ENCODE peak calls at places on chromosomes 13 and 19, in nine cellular contexts. E is COR-L47; V is neural crest cell; J is uterus; A is neuronal stem cell; Z is EH; K is NCI-H345; T is naive thymus-derived CD8-positive, alpha-beta T cell; R is HFFc6. S is an unnamed sample.

GRCh38 chr19:58218899-58219298 is 9.8 kb upstream of the ZNF544 start:
- DNase-seq in T (no peak), E (peak), J (no peak), A (no peak), R (no peak), V (no peak), Z (peak), K (no peak), S (no peak)

GRCh38 chr13:59391696-59392095 is 772.0 kb downstream of the DIAPH3 start:
- DNase-seq in A (peak), K (peak), J (peak), T (peak), R (peak), V (peak), Z (peak), E (peak), S (peak)

GRCh38 chr13:97749174-97749573 is 204.3 kb upstream of the IPO5 start:
- DNase-seq in E (no peak), T (no peak), V (no peak), K (no peak), Z (peak), A (no peak), J (no peak), R (no peak), S (no peak)

GRCh38 chr19:21410166-21410565 is 13.2 kb downstream of the ZNF493 start:
- DNase-seq in K (no peak), R (no peak), A (no peak), E (no peak), V (no peak), T (no peak), J (no peak), Z (no peak), S (no peak)

GRCh38 chr13:106533940-106534843 is 1.3 kb downstream of the EFNB2 start:
- DNase-seq in K (peak), V (peak), J (peak), E (peak), R (peak), Z (peak), A (no peak), T (peak), S (peak)

GRCh38 chr13:103067751-103068563 is 1.7 kb upstream of the SLC10A2 start:
- DNase-seq in K (peak), J (no peak), R (no peak), Z (no peak), V (no peak), A (no peak), E (no peak), T (no peak), S (no peak)

GRCh38 chr13:84086847-84087162 is 204.5 kb upstream of the SLITRK1 start:
- DNase-seq in R (no peak), V (no peak), J (no peak), K (no peak), T (no peak), E (no peak), Z (no peak), A (no peak), S (no peak)

GRCh38 chr19:39413903-39414608 is 1.6 kb downstream of the PLEKHG2 start:
- DNase-seq in R (no peak), Z (peak), E (no peak), V (no peak), J (peak), T (no peak), K (peak), A (no peak), S (peak)

GRCh38 chr19:2077833-2078619 is 18.1 kb downstream of the MOB3A start:
- DNase-seq in K (no peak), V (no peak), J (no peak), E (no peak), A (no peak), R (no peak), Z (no peak), T (no peak), S (no peak)

GRCh38 chr13:111043575-111043982 is 71.5 kb upstream of the ARHGEF7 start:
- DNase-seq in J (peak), R (peak), V (no peak), E (no peak), K (no peak), T (no peak), A (no peak), Z (peak), S (peak)

GRCh38 chr19:18292460-18292809 is 11.0 kb upstream of the JUND start:
- DNase-seq in J (no peak), V (peak), K (no peak), T (peak), E (no peak), A (no peak), R (no peak), Z (no peak), S (no peak)

GRCh38 chr19:7257148-7258041 is 36.8 kb downstream of the INSR start:
- DNase-seq in Z (no peak), V (no peak), K (no peak), E (no peak), J (peak), T (no peak), R (peak), A (no peak), S (peak)

GRCh38 chr19:10968527-10969081 is 7.8 kb downstream of the SMARCA4 start:
- DNase-seq in A (no peak), E (no peak), Z (no peak), V (no peak), T (no peak), K (peak), R (no peak), J (no peak), S (no peak)

GRCh38 chr19:44912854-44913253 is 1.6 kb upstream of the APOC1 start:
- DNase-seq in R (no peak), E (no peak), T (no peak), V (no peak), Z (no peak), K (no peak), A (no peak), J (no peak), S (no peak)

GRCh38 chr19:18488838-18489626 is 32.8 kb downstream of the ELL start:
- DNase-seq in J (no peak), E (peak), T (no peak), V (peak), R (no peak), K (peak), A (peak), Z (no peak), S (peak)

GRCh38 chr13:106114981-106115554 is 420.4 kb downstream of the EFNB2 start:
- DNase-seq in A (no peak), K (no peak), V (no peak), J (no peak), Z (peak), E (no peak), T (no peak), R (peak), S (no peak)

GRCh38 chr19:2055871-2056809 is 5.1 kb upstream of the MKNK2 start:
- DNase-seq in V (no peak), A (no peak), Z (peak), K (no peak), E (peak), R (peak), J (peak), T (no peak), S (peak)

GRCh38 chr13:51674276-51674675 is 90.0 kb downstream of the WDFY2 start:
- DNase-seq in E (no peak), V (no peak), R (no peak), A (no peak), J (no peak), T (no peak), K (peak), Z (no peak), S (no peak)

GRCh38 chr13:46332772-46333171 is 54.3 kb downstream of the RUBCNL start:
- DNase-seq in J (no peak), A (no peak), T (no peak), R (no peak), Z (no peak), K (no peak), V (no peak), E (no peak), S (no peak)

GRCh38 chr19:55041627-55042343 is 3.7 kb upstream of the GP6 start:
- DNase-seq in K (no peak), A (no peak), T (peak), V (no peak), Z (no peak), J (no peak), E (no peak), R (no peak), S (no peak)

GRCh38 chr19:33861950-33862349 is 65.3 kb downstream of the KCTD15 start:
- DNase-seq in R (no peak), T (no peak), J (no peak), V (no peak), A (no peak), Z (no peak), K (no peak), E (no peak), S (no peak)

GRCh38 chr13:111337741-111338140 is 17.3 kb downstream of the TEX29 start:
- DNase-seq in V (no peak), A (no peak), T (no peak), R (no peak), K (no peak), E (no peak), Z (no peak), J (no peak), S (no peak)

GRCh38 chr13:27172495-27172842 is 858 bp upstream of the USP12 start:
- DNase-seq in T (no peak), K (no peak), V (no peak), A (no peak), E (no peak), R (peak), Z (peak), J (no peak), S (no peak)

GRCh38 chr13:62838891-62839290 is 1423.2 kb upstream of the PCDH20 start:
- DNase-seq in R (no peak), Z (no peak), T (no peak), K (no peak), A (no peak), E (no peak), V (no peak), J (no peak), S (no peak)

GRCh38 chr19:30111456-30111855 is 169.4 kb downstream of the URI1 start:
- DNase-seq in E (no peak), R (no peak), A (no peak), J (no peak), T (no peak), Z (no peak), V (no peak), K (no peak), S (no peak)

GRCh38 chr19:7426986-7427385 is 61.8 kb downstream of the PEX11G start:
- DNase-seq in A (no peak), V (no peak), R (no peak), Z (no peak), E (no peak), J (no peak), K (no peak), T (no peak), S (no peak)

GRCh38 chr19:5973867-5974635 is 3.9 kb downstream of the RANBP3 start:
- DNase-seq in A (no peak), T (no peak), J (no peak), R (no peak), E (no peak), V (no peak), K (no peak), Z (no peak), S (no peak)

GRCh38 chr13:110005563-110005962 is 219.2 kb upstream of the IRS2 start:
- DNase-seq in J (no peak), K (no peak), T (no peak), V (no peak), E (no peak), R (peak), A (no peak), Z (peak), S (no peak)

GRCh38 chr19:2600914-2601870 is 101.3 kb downstream of the GNG7 start:
- DNase-seq in K (no peak), V (no peak), T (no peak), R (no peak), Z (no peak), A (no peak), J (no peak), E (no peak), S (no peak)

GRCh38 chr13:113834496-113835200 is 29.2 kb downstream of the GAS6 start:
- DNase-seq in A (no peak), J (no peak), K (no peak), Z (no peak), V (no peak), E (no peak), R (no peak), T (no peak), S (no peak)

GRCh38 chr19:3163230-3163886 is 15.2 kb upstream of the S1PR4 start:
- DNase-seq in A (peak), J (peak), K (peak), E (peak), V (peak), Z (peak), T (peak), R (peak), S (peak)

GRCh38 chr19:30880151-30880550 is 469.1 kb downstream of the TSHZ3 start:
- DNase-seq in J (no peak), E (no peak), Z (no peak), K (no peak), A (no peak), V (no peak), T (no peak), R (no peak), S (no peak)

GRCh38 chr13:48563611-48564010 is 30.7 kb upstream of the RCBTB2 start:
- DNase-seq in V (no peak), A (no peak), R (no peak), E (no peak), T (no peak), J (no peak), K (no peak), Z (no peak), S (no peak)

GRCh38 chr13:32911506-32911905 is 104.7 kb upstream of the KL start:
- DNase-seq in R (peak), J (no peak), K (peak), A (peak), T (no peak), E (peak), V (no peak), Z (peak), S (peak)

GRCh38 chr19:13920940-13921744 is 15.1 kb downstream of the CC2D1A start:
- DNase-seq in J (no peak), R (peak), A (no peak), Z (peak), V (no peak), T (no peak), K (peak), E (no peak), S (peak)

GRCh38 chr19:15672580-15673175 is at the start of gene CYP4F12:
- DNase-seq in V (no peak), J (peak), R (peak), T (peak), Z (peak), A (no peak), K (no peak), E (no peak), S (no peak)

GRCh38 chr13:99979453-99980200 is 2.0 kb upstream of the ZIC2 start:
- DNase-seq in Z (no peak), K (no peak), R (no peak), J (no peak), V (no peak), A (no peak), T (no peak), E (peak), S (no peak)

S was measured in mesenchymal stem cell.